ENCODE peak calls at places on chromosomes 7 and 10, in ten cellular contexts. V, D, G, K, W, L, O, S, I and A are unnamed samples.

GRCh38 chr10:114288424-114289095 is 49.5 kb downstream of the VWA2 start:
- DNase-seq in V (no peak), D (no peak), G (no peak), K (no peak), W (peak; percentile 22), L (no peak), O (no peak), S (no peak), I (peak; percentile 28), A (peak; percentile 63)

GRCh38 chr10:65265451-65265954 is 1660.3 kb upstream of the LRRTM3 start:
- DNase-seq in V (no peak), D (no peak), G (no peak), K (no peak), W (no peak), L (no peak), O (no peak), S (no peak), I (no peak), A (no peak)

GRCh38 chr10:124989526-124989925 is 47.6 kb downstream of the ZRANB1 start:
- DNase-seq in V (no peak), D (no peak), G (no peak), K (peak; percentile 71), W (no peak), L (no peak), O (no peak), S (no peak), I (no peak), A (no peak)

GRCh38 chr10:11875499-11876281 is 52.5 kb downstream of the PROSER2 start:
- DNase-seq in V (peak; percentile 79), D (peak; percentile 93), G (peak; percentile 9), K (peak; percentile 88), W (peak; percentile 97), L (peak; percentile 87), O (peak; percentile 93), S (peak; percentile 82), I (peak; percentile 83), A (peak; percentile 83)

GRCh38 chr10:125169915-125170314 is 9.6 kb upstream of the CTBP2 start:
- DNase-seq in V (no peak), D (no peak), G (no peak), K (no peak), W (no peak), L (no peak), O (no peak), S (no peak), I (no peak), A (peak; percentile 36)

GRCh38 chr10:613661-614340 is 75.7 kb downstream of the DIP2C start:
- DNase-seq in V (no peak), D (no peak), G (no peak), K (no peak), W (peak; percentile 53), L (no peak), O (peak; percentile 41), S (peak; percentile 42), I (peak; percentile 65), A (no peak)

GRCh38 chr7:34222722-34223121 is 317.4 kb downstream of the BMPER start:
- DNase-seq in V (no peak), D (no peak), G (no peak), K (no peak), W (no peak), L (no peak), O (no peak), S (no peak), I (no peak), A (no peak)

GRCh38 chr7:25856056-25856780 is 295.8 kb upstream of the NFE2L3 start:
- DNase-seq in V (no peak), D (no peak), G (no peak), K (peak; percentile 33), W (no peak), L (peak; percentile 47), O (no peak), S (no peak), I (peak; percentile 70), A (no peak)

GRCh38 chr7:34128762-34129161 is 223.4 kb downstream of the BMPER start:
- DNase-seq in V (peak; percentile 81), D (no peak), G (no peak), K (no peak), W (no peak), L (no peak), O (no peak), S (no peak), I (no peak), A (no peak)

GRCh38 chr7:17022915-17023314 is 141.1 kb upstream of the AGR3 start:
- DNase-seq in V (no peak), D (peak; percentile 45), G (no peak), K (no peak), W (no peak), L (no peak), O (no peak), S (no peak), I (no peak), A (no peak)

GRCh38 chr7:20477091-20477490 is 138.4 kb upstream of the ABCB5 start:
- DNase-seq in V (no peak), D (no peak), G (no peak), K (no peak), W (no peak), L (no peak), O (no peak), S (no peak), I (no peak), A (no peak)
- TF ChIP-seq CTCF in V (no peak), D (no peak), G (no peak), K (no peak), W (no peak), L (no peak), O (no peak), S (no peak), I (no peak), A (no peak)

GRCh38 chr7:3771906-3772305 is 470.9 kb downstream of the SDK1 start:
- DNase-seq in V (no peak), D (no peak), G (no peak), K (no peak), W (no peak), L (no peak), O (no peak), S (no peak), I (no peak), A (no peak)
- H3K27ac ChIP-seq in V (no peak overlapping the region), D (no peak overlapping the region), G (no peak overlapping the region), K (no peak overlapping the region), W (no peak overlapping the region), L (no peak overlapping the region), O (no peak overlapping the region), S (no peak overlapping the region), I (no peak overlapping the region), A (no peak overlapping the region)

DNA sequence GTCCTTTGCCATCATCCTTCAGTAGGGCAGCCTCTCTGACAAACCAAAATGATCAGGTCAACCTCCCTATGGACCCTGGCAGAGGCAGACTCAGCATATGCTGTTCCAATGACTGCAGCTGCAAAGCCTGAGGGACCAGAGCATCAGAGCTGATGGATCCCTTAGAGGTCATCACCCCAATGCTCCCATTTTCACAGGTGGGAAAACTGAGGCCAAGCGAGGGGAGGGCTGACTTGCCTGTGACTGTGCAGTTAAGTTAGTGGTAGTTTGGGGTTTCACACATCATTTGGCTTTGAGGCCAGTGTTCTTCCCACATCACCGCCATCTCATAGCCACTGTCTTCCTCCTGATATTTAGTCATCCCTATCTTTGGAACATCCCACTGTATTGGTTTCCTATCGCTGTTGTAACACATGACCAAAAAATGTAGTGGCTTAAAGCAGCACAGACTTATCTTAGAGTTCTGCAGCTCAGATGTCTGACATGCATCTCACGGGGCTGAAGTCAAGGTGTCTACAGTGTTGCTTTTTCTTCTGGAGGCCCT is 69.3 kb upstream of the PDZD8 start:
- DNase-seq in V (no peak), D (no peak), G (no peak), K (no peak), W (no peak), L (no peak), O (no peak), S (no peak), I (no peak), A (no peak)
- H3K4me3 ChIP-seq in V (no peak overlapping the region), D (no peak overlapping the region), G (no peak overlapping the region), K (no peak overlapping the region), W (no peak overlapping the region), L (no peak overlapping the region), O (no peak overlapping the region), S (no peak overlapping the region), I (no peak overlapping the region), A (no peak overlapping the region)

GRCh38 chr7:1369856-1370657 is 89.2 kb downstream of the MICALL2 start:
- DNase-seq in V (no peak), D (no peak), G (no peak), K (no peak), W (peak; percentile 54), L (no peak), O (no peak), S (no peak), I (no peak), A (no peak)

GRCh38 chr7:1370738-1371137 is 88.5 kb downstream of the MICALL2 start:
- DNase-seq in V (no peak), D (no peak), G (no peak), K (no peak), W (peak; percentile 37), L (no peak), O (no peak), S (no peak), I (no peak), A (no peak)

GRCh38 chr7:1368150-1368681 is 91.1 kb downstream of the MICALL2 start:
- DNase-seq in V (no peak), D (no peak), G (no peak), K (no peak), W (peak; percentile 62), L (no peak), O (no peak), S (no peak), I (no peak), A (no peak)

GRCh38 chr7:1367501-1367900 is 91.8 kb downstream of the MICALL2 start:
- DNase-seq in V (no peak), D (no peak), G (no peak), K (no peak), W (no peak), L (no peak), O (no peak), S (no peak), I (no peak), A (no peak)

DNA sequence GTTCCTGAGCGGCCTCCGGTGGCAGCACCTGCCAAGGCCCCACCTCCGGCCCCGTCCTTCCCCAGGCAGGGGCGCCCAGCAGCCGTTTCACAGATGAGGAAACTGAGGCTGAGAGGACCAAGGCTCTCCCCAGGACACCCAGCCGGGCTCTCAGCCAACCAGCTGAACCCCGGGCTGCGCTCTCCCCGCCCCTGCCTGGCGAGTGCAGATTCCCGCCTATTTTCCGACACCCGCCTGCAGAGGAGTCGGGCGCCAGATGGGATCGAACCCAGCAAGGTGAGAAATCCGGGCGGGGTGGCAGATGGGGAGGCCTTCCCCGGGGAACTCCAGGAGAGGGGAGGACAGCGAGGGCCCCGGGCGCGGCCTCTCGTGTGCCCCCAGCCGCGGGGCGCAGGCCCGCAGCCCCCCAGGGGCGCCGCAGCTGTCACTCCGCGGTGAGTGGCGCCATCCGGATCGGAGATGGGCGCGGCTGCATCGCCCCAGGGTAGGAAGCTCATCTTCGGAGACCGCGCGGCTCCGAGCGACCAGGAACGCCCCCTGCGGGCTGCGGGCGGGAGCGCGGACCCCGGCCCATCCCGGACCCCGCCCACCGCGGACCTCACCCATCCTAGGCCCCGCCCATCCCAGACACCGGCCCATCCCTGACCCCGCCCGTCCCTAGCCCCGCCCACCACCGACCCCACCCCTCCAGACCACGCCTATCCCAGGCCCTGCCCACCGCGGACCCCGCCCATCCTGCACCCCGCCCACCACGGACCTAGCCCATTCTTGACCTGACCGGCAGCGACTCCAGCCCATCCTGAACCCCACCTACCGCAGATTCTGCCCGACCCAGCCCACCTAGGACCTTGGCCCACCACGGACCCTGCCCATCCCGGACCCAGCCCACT is 90.3 kb downstream of the MICALL2 start:
- DNase-seq in V (no peak), D (no peak), G (no peak), K (no peak), W (peak; percentile 66), L (no peak), O (no peak), S (no peak), I (no peak), A (no peak)
- TF ChIP-seq CTCF in V (no peak), D (no peak), G (no peak), K (no peak), W (no peak), L (no peak), O (no peak), S (no peak), I (no peak), A (no peak)